ENCODE peak calls at places on chromosome 1, in six cellular contexts. W is H9, G is IMR-90, J is mesenchymal stem cell, Y is neuronal stem cell, S is H1. K is an unnamed sample.

GRCh38 chr1:8604041-8604942 is 213.1 kb downstream of the RERE start:
- DNase-seq in W (no peak), G (no peak), J (peak), Y (no peak), S (no peak), K (no peak)

GRCh38 chr1:213690341-213690917 is 297.3 kb upstream of the PROX1 start:
- DNase-seq in W (no peak), G (no peak), J (no peak), Y (no peak), S (no peak), K (no peak)

GRCh38 chr1:161196521-161197451 is 2.1 kb downstream of the ADAMTS4 start:
- DNase-seq in W (no peak), G (peak), J (peak), Y (no peak), S (no peak), K (no peak)

GRCh38 chr1:43358121-43358745 is 548 bp upstream of the CDC20 start:
- DNase-seq in W (peak), G (peak), J (peak), Y (no peak), S (no peak), K (peak)

GRCh38 chr1:4485398-4485797 is 169.0 kb upstream of the AJAP1 start:
- DNase-seq in W (peak), G (no peak), J (no peak), Y (no peak), S (no peak), K (no peak)

GRCh38 chr1:91400133-91400725 is 4.4 kb downstream of the HFM1 start:
- DNase-seq in W (peak), G (no peak), J (no peak), Y (no peak), S (no peak), K (peak)

GRCh38 chr1:41652346-41653124 is 168.1 kb upstream of the EDN2 start:
- DNase-seq in W (no peak), G (no peak), J (no peak), Y (no peak), S (no peak), K (no peak)

GRCh38 chr1:107536266-107536665 is 395.4 kb downstream of the NTNG1 start:
- DNase-seq in W (no peak), G (no peak), J (no peak), Y (no peak), S (no peak), K (no peak)

GRCh38 chr1:236363237-236363636 is 30.8 kb upstream of the EDARADD start:
- DNase-seq in W (no peak), G (no peak), J (no peak), Y (no peak), S (no peak), K (no peak)

GRCh38 chr1:83761084-83761760 is 237.7 kb downstream of the TTLL7 start:
- DNase-seq in W (no peak), G (no peak), J (no peak), Y (no peak), S (no peak), K (no peak)

GRCh38 chr1:201883786-201884185 is 4.9 kb upstream of the SHISA4 start:
- DNase-seq in W (no peak), G (peak), J (peak), Y (no peak), S (no peak), K (peak)

GRCh38 chr1:25531082-25531461 is 12.3 kb upstream of the LDLRAP1 start:
- DNase-seq in W (no peak), G (no peak), J (no peak), Y (no peak), S (no peak), K (no peak)

GRCh38 chr1:63775418-63776127 is 1.8 kb downstream of the ROR1 start:
- DNase-seq in W (no peak), G (peak), J (no peak), Y (no peak), S (no peak), K (no peak)

GRCh38 chr1:204574856-204575145 is 58.6 kb downstream of the MDM4 start:
- DNase-seq in W (no peak), G (peak), J (no peak), Y (no peak), S (no peak), K (no peak)

GRCh38 chr1:154829062-154829461 is 41.0 kb downstream of the KCNN3 start:
- DNase-seq in W (no peak), G (no peak), J (no peak), Y (no peak), S (no peak), K (no peak)

GRCh38 chr1:74641876-74642275 is 31.7 kb downstream of the ERICH3 start:
- DNase-seq in W (no peak), G (no peak), J (no peak), Y (no peak), S (no peak), K (no peak)

GRCh38 chr1:110339040-110339426 is at the start of gene RBM15:
- DNase-seq in W (peak), G (peak), J (peak), Y (peak), S (peak), K (peak)
- H2BK5ac ChIP-seq in W (no peak), G (peak), J (peak), Y (peak), S (peak), K (peak)

DNA sequence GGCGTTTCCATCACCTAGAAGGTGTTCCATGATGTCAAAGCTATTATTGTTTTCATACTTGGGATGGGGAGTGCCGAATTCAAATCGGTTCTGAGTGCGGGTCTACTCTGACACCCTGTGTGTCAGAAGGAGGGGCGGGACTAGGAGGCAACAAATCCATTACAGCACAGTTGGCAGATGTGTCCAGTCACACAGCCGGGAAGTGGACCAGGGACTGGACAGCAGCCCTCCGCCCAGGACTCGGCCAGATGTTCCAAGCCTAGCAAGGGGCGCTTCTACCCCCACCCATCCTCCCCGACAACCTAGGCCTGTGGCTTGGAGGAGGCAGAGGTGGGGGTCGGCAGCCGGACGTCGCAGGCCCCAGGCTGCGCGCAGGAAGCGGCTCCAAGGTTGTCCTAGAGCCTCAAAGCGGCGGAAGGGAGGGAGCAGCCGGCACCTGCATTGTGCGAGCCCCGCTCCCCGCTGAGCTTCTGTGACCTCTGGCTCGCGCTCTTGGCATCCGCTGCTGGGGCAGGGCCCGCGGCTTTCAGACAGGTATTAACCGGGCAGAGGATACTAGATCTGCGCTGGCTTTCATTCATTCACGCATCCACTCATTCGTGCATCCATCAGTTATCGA is 20.5 kb upstream of the MYCL start:
- DNase-seq in W (peak), G (no peak), J (no peak), Y (peak), S (peak), K (no peak)
- H2BK5ac ChIP-seq in W (no peak), G (no peak), J (no peak), Y (no peak), S (peak), K (no peak)

GRCh38 chr1:171718848-171719247 is 23.0 kb downstream of the VAMP4 start:
- DNase-seq in W (no peak), G (no peak), J (no peak), Y (no peak), S (no peak), K (no peak)
- H2BK5ac ChIP-seq in W (no peak), G (no peak), J (no peak), Y (no peak), S (no peak), K (no peak)

DNA sequence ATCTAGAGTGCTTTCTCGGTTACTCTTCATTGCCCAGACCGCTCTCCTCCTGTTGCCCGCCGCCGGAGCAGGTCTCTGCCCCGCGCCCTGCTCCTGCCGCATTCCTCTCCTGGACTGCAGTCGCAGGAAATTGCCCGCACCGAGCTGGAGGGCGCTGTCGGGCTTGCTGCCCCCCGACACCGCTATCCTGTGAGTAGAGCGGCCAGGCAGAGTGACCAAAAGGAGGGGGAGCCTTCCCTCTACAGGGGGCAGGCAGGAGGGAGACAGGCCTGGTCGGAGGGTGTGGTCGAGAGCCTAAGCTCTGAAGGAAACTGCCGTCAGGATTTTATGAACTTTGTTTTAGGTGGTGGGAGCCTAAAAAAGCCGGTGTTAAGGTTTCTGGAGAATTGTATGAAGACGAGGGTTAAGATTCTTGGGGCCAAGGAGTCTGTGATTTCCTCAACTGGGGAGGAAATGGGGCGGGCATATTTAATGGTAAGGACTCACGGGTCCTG is 506 bp downstream of the LRIG2 start:
- DNase-seq in W (peak), G (peak), J (peak), Y (no peak), S (no peak), K (peak)
- H2BK5ac ChIP-seq in W (no peak), G (peak), J (no peak), Y (peak), S (peak), K (peak)

DNA sequence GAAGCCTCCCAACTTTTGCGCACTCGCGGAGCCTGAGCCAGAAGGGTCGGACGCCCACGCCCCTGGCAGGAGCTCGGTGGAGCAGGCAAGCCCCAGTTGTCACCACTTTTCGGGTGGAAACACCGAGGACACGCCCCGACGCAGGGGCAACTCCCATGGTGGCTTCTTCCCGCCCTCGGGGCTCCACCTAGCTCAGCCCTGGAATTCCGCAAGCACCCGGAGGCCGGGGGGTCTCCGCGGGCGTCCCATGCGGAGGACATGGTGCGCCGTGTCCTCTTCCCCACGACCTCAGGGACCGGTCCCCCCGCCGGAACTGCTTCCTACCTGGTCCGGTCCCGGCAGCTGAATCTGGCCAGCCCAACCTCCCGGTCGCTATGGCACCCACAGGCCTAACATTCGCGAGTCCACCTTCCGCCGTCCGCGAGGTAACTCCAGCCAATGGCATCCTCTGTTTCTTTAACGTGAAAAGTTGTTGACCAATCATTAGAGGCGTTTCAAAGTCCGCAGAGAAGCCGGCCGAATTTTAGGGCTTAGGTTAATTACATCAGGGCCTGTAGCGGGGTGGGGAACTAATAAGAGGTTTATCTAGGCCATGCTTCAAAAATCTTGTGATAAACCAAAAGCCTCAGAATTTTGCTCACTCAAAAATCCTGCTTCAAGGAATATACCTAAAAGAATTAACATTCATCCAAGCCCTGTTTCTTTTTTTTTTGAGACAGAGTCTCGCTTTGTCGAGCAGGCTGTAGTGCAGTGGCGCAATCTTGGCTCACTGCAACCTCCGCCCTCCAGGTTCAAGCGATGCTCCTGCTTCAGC is at the start of gene STPG1:
- DNase-seq in W (peak), G (peak), J (peak), Y (peak), S (peak), K (peak)
- H2BK5ac ChIP-seq in W (no peak), G (peak), J (no peak), Y (no peak), S (peak), K (no peak)